ENCODE peak calls at places on chromosomes 7 and 10, in six cellular contexts. M, S, T, Y, W and P are unnamed samples.
A peak's percentile ranks its signal among the peaks of the same experiment; 100 is the strongest.

GRCh38 chr7:26117142-26117807 is 34.7 kb upstream of the NFE2L3 start:
- DNase-seq in M (no peak), S (no peak), T (no peak), Y (no peak), W (no peak), P (no peak)

GRCh38 chr10:25907247-25907646 is 26.8 kb upstream of the MYO3A start:
- DNase-seq in M (no peak), S (no peak), T (no peak), Y (no peak), W (no peak), P (no peak)

GRCh38 chr7:142807855-142808460 is 37.2 kb downstream of the PRSS2 start:
- DNase-seq in M (no peak), S (peak; percentile 30), T (peak; percentile 30), Y (no peak), W (no peak), P (no peak)

GRCh38 chr10:31526681-31527080 is 207.7 kb downstream of the ZEB1 start:
- DNase-seq in M (no peak), S (peak; percentile 26), T (peak; percentile 34), Y (no peak), W (no peak), P (no peak)

GRCh38 chr7:51426163-51426562 is 109.6 kb upstream of the COBL start:
- DNase-seq in M (no peak), S (no peak), T (no peak), Y (no peak), W (no peak), P (no peak)

GRCh38 chr10:30967654-30968421 is 63.8 kb downstream of the ZNF438 start:
- DNase-seq in M (no peak), S (no peak), T (peak; percentile 46), Y (no peak), W (no peak), P (no peak)

GRCh38 chr7:96311967-96312366 is 9.9 kb downstream of the SLC25A13 start:
- DNase-seq in M (no peak), S (peak; percentile 25), T (peak; percentile 67), Y (no peak), W (no peak), P (no peak)

GRCh38 chr7:41956712-41957111 is 253.8 kb upstream of the INHBA start:
- DNase-seq in M (no peak), S (peak; percentile 29), T (peak; percentile 51), Y (no peak), W (no peak), P (no peak)

GRCh38 chr10:114142018-114142417 is 32.0 kb downstream of the CCDC186 start:
- DNase-seq in M (no peak), S (no peak), T (peak; percentile 4), Y (no peak), W (no peak), P (no peak)

GRCh38 chr7:94129443-94130140 is 125.4 kb upstream of the BET1 start:
- DNase-seq in M (no peak), S (peak; percentile 49), T (peak; percentile 85), Y (no peak), W (no peak), P (no peak)

GRCh38 chr10:110488944-110489343 is 8.8 kb upstream of the DUSP5 start:
- DNase-seq in M (no peak), S (no peak), T (no peak), Y (no peak), W (no peak), P (no peak)

GRCh38 chr7:97016392-97017196 is 8.0 kb downstream of the DLX5 start:
- DNase-seq in M (no peak), S (no peak), T (no peak), Y (no peak), W (no peak), P (no peak)

GRCh38 chr7:45921699-45922519 is 837 bp upstream of the IGFBP3 start:
- DNase-seq in M (no peak), S (peak; percentile 86), T (peak; percentile 82), Y (peak; percentile 44), W (peak; percentile 78), P (no peak)

GRCh38 chr10:79451046-79451699 is 5.7 kb upstream of the ZCCHC24 start:
- DNase-seq in M (no peak), S (no peak), T (no peak), Y (no peak), W (no peak), P (no peak)
- H3K27ac ChIP-seq in M (no peak overlapping the region), S (no peak overlapping the region), T (no peak overlapping the region), Y (no peak overlapping the region), W (no peak overlapping the region), P (no peak overlapping the region)

GRCh38 chr10:130713731-130714130 is 577.5 kb downstream of the GLRX3 start:
- DNase-seq in M (no peak), S (no peak), T (no peak), Y (no peak), W (no peak), P (peak; percentile 20)
- H3K9me3 ChIP-seq in M (no peaks in the 10 kb centered on the region), S (no peaks in the 10 kb centered on the region), T (no peaks in the 10 kb centered on the region), Y (no peaks in the 10 kb centered on the region), W (no peaks in the 10 kb centered on the region), P (no peaks in the 10 kb centered on the region)

GRCh38 chr10:99841746-99842145 is 59.3 kb downstream of the ABCC2 start:
- DNase-seq in M (no peak), S (no peak), T (no peak), Y (no peak), W (no peak), P (no peak)

GRCh38 chr10:99843310-99843709 is 60.9 kb downstream of the ABCC2 start:
- DNase-seq in M (no peak), S (peak; percentile 67), T (no peak), Y (no peak), W (no peak), P (no peak)

GRCh38 chr10:99849057-99849456 is 66.6 kb downstream of the ABCC2 start:
- DNase-seq in M (no peak), S (no peak), T (no peak), Y (no peak), W (no peak), P (no peak)

GRCh38 chr10:99845837-99846382 is 63.5 kb downstream of the ABCC2 start:
- DNase-seq in M (peak; percentile 75), S (peak; percentile 94), T (peak; percentile 97), Y (peak; percentile 86), W (peak; percentile 82), P (peak; percentile 41)

GRCh38 chr10:99844433-99844955 is 62.1 kb downstream of the ABCC2 start:
- DNase-seq in M (no peak), S (no peak), T (no peak), Y (no peak), W (no peak), P (no peak)
- H3K27ac ChIP-seq in M (no peak overlapping the region), S (no peak overlapping the region), T (no peak overlapping the region), Y (peak overlapping the region; percentile 2), W (no peak overlapping the region), P (no peak overlapping the region)

GRCh38 chr7:56479136-56479535 is 362.9 kb upstream of the NUPR2 start:
- DNase-seq in M (no peak), S (no peak), T (no peak), Y (no peak), W (no peak), P (no peak)
- H3K9me3 ChIP-seq in M (peaks cover 64% of the 10 kb centered on the region), S (no peaks in the 10 kb centered on the region), T (no peaks in the 10 kb centered on the region), Y (peaks cover 10% of the 10 kb centered on the region), W (peaks cover 34% of the 10 kb centered on the region), P (peaks cover 73% of the 10 kb centered on the region)

GRCh38 chr7:99375070-99375807 is 709 bp downstream of the ARPC1B start:
- DNase-seq in M (peak; percentile 80), S (peak; percentile 87), T (peak; percentile 79), Y (no peak), W (peak; percentile 81), P (peak; percentile 57)
- H3K27ac ChIP-seq in M (peak overlapping the region; percentile 98), S (peak overlapping the region; percentile 64), T (no peak overlapping the region), Y (peak overlapping the region; percentile 74), W (peak overlapping the region; percentile 97), P (peak overlapping the region; percentile 94)

DNA sequence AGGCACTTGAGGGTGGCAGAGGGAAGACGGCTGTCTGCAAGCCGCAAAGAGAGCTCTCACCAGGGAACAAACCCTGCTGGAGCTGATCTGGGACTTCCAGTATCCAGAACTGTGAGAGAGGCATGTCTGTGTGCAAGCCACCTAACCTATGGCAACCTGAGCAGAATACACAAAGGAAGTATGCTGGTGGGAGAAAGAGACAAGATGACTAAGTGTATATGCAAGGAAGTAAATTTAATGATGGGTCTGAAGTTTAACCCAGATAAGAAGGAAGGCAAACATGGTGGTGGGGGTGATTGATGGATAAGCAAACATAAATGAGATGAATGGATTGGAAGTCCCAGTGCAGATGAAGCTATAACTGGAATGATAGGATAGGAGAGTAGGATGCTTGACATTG is 293.3 kb downstream of the TWIST1 start:
- DNase-seq in M (no peak), S (no peak), T (no peak), Y (no peak), W (no peak), P (no peak)
- H3K9me3 ChIP-seq in M (no peaks in the 10 kb centered on the region), S (no peaks in the 10 kb centered on the region), T (no peaks in the 10 kb centered on the region), Y (no peaks in the 10 kb centered on the region), W (no peaks in the 10 kb centered on the region), P (no peaks in the 10 kb centered on the region)